ENCODE peak calls at places on chromosomes 3 and 15, in eight cellular contexts. One of them, this sample, is unnamed.

GRCh38 chr15:50685191-50685975 is 1.2 kb downstream of the TRPM7 start:
- DNase-seq in suprapubic skin: no peak
- DNase-seq in transverse colon: no peak
- DNase-seq in stomach: no peak
- DNase-seq in sigmoid colon: no peak
- DNase-seq in A549: no peak
- DNase-seq in ovary: no peak
- DNase-seq in GM12878: no peak
- DNase-seq in this sample: no peak

GRCh38 chr3:172038823-172039222 is 555 bp upstream of the FNDC3B start:
- DNase-seq in suprapubic skin: peak; percentile 71
- DNase-seq in stomach: no peak
- DNase-seq in GM12878: no peak
- DNase-seq in sigmoid colon: peak; percentile 72
- DNase-seq in ovary: no peak
- DNase-seq in A549: no peak
- DNase-seq in transverse colon: no peak
- DNase-seq in this sample: no peak

GRCh38 chr3:160226026-160226739 is 961 bp downstream of the C3orf80 start:
- DNase-seq in GM12878: no peak
- DNase-seq in ovary: no peak
- DNase-seq in A549: no peak
- DNase-seq in stomach: no peak
- DNase-seq in sigmoid colon: peak; percentile 69
- DNase-seq in suprapubic skin: no peak
- DNase-seq in transverse colon: peak; percentile 10
- DNase-seq in this sample: no peak

GRCh38 chr3:56702487-56703315 is 19.6 kb upstream of the TASOR start:
- DNase-seq in transverse colon: peak; percentile 37
- DNase-seq in stomach: peak; percentile 45
- DNase-seq in A549: peak; percentile 24
- DNase-seq in sigmoid colon: no peak
- DNase-seq in GM12878: no peak
- DNase-seq in ovary: no peak
- DNase-seq in suprapubic skin: no peak
- DNase-seq in this sample: no peak

GRCh38 chr15:50066202-50066601 is 52.8 kb downstream of the ATP8B4 start:
- DNase-seq in A549: peak; percentile 18
- DNase-seq in GM12878: no peak
- DNase-seq in suprapubic skin: no peak
- DNase-seq in sigmoid colon: no peak
- DNase-seq in transverse colon: no peak
- DNase-seq in stomach: no peak
- DNase-seq in ovary: no peak
- DNase-seq in this sample: no peak

GRCh38 chr15:59532770-59533379 is 78.7 kb upstream of the GCNT3 start:
- DNase-seq in ovary: no peak
- DNase-seq in stomach: peak; percentile 25
- DNase-seq in A549: peak; percentile 29
- DNase-seq in transverse colon: peak; percentile 50
- DNase-seq in suprapubic skin: no peak
- DNase-seq in GM12878: no peak
- DNase-seq in sigmoid colon: peak; percentile 14
- DNase-seq in this sample: no peak

GRCh38 chr3:144361002-144361401 is 389.4 kb downstream of the DIPK2A start:
- DNase-seq in A549: no peak
- DNase-seq in ovary: no peak
- DNase-seq in sigmoid colon: no peak
- DNase-seq in suprapubic skin: no peak
- DNase-seq in transverse colon: no peak
- DNase-seq in GM12878: no peak
- DNase-seq in stomach: no peak
- DNase-seq in this sample: no peak

GRCh38 chr15:29377141-29377540 is 107.5 kb upstream of the NSMCE3 start:
- DNase-seq in ovary: no peak
- DNase-seq in transverse colon: no peak
- DNase-seq in A549: no peak
- DNase-seq in sigmoid colon: no peak
- DNase-seq in suprapubic skin: no peak
- DNase-seq in stomach: no peak
- DNase-seq in GM12878: no peak
- DNase-seq in this sample: no peak

GRCh38 chr3:170808041-170808440 is 62.0 kb downstream of the RPL22L1 start:
- DNase-seq in stomach: no peak
- DNase-seq in transverse colon: no peak
- DNase-seq in suprapubic skin: no peak
- DNase-seq in sigmoid colon: no peak
- DNase-seq in A549: no peak
- DNase-seq in GM12878: no peak
- DNase-seq in ovary: no peak
- DNase-seq in this sample: no peak

GRCh38 chr3:161296814-161297213 is 74.5 kb downstream of the SPTSSB start:
- DNase-seq in stomach: no peak
- DNase-seq in GM12878: no peak
- DNase-seq in suprapubic skin: no peak
- DNase-seq in A549: no peak
- DNase-seq in transverse colon: no peak
- DNase-seq in sigmoid colon: no peak
- DNase-seq in ovary: no peak
- DNase-seq in this sample: no peak

GRCh38 chr15:57720861-57721260 is 14.3 kb downstream of the POLR2M start:
- DNase-seq in sigmoid colon: no peak
- DNase-seq in suprapubic skin: no peak
- DNase-seq in stomach: no peak
- DNase-seq in transverse colon: no peak
- DNase-seq in ovary: no peak
- DNase-seq in GM12878: no peak
- DNase-seq in A549: no peak
- DNase-seq in this sample: no peak

GRCh38 chr3:97291901-97292300 is 472.7 kb upstream of the ARL6 start:
- DNase-seq in sigmoid colon: no peak
- DNase-seq in stomach: no peak
- DNase-seq in suprapubic skin: no peak
- DNase-seq in A549: no peak
- DNase-seq in transverse colon: no peak
- DNase-seq in ovary: no peak
- DNase-seq in GM12878: no peak
- DNase-seq in this sample: no peak

DNA sequence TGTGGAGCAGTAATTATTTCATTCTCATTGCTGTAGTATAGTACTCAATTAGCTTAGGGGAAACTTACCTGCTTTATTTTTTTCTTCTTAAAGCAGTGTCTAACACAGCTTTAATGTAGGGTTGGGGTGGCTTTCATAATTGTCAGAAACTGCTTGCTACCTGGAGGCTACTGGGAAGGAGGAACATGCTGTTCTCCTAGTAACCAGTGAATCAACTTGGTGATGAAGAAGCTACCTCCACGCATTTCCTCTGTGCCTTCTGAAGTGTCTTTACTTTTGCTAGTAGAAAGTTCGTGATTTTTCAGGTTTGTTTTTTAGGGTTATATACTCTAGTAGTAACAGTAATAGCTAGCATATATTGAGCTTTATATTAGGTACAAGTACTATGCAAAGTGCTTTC is 11.5 kb downstream of the FEM1B start:
- DNase-seq in suprapubic skin: no peak
- DNase-seq in transverse colon: no peak
- DNase-seq in ovary: no peak
- DNase-seq in A549: no peak
- DNase-seq in sigmoid colon: no peak
- DNase-seq in stomach: no peak
- DNase-seq in GM12878: no peak
- DNase-seq in this sample: peak; percentile 2
- H3K4me1 ChIP-seq in suprapubic skin: peaks cover 64% of the 10 kb centered on the region
- H3K4me1 ChIP-seq in transverse colon: peaks cover 8% of the 10 kb centered on the region
- H3K4me1 ChIP-seq in ovary: peaks cover 5% of the 10 kb centered on the region
- H3K4me1 ChIP-seq in A549: peaks cover 9% of the 10 kb centered on the region
- H3K4me1 ChIP-seq in sigmoid colon: peaks cover 89% of the 10 kb centered on the region
- H3K4me1 ChIP-seq in stomach: peaks cover 91% of the 10 kb centered on the region
- H3K4me1 ChIP-seq in GM12878: no peaks in the 10 kb centered on the region
- H3K4me1 ChIP-seq in this sample: no peaks in the 10 kb centered on the region

DNA sequence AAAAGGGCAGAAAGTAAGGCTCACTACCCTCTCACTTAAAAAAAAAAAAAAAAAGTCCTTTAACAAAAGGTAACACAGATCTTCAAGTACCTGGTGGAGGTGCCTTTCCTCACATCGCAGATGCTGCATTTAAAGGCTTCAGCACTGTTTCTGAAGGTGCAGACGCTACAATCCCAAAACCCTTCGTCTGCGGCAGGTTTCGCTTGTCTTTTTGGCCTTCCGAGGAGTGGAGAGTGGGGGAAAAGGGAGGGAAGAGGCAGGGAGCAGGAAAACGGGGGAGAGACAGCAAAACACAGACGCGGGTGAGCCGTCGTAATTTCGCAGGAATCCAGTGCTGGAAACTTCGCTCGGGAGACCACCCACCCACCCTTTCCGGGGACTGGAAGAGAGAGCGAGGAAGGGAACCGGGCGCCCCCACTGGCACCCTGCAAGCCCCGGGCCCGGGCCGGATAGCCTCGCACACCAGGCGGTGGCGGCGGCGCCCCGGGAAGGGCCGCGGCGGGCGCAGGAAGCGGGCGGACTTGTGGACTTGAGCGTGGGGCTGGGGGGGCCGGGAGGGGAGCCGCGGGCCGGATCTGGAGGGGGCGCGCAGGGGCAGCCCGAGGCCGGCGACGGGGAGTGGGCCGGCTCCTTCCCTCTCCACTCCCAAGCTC is 401.7 kb downstream of the SHQ1 start:
- DNase-seq in A549: no peak
- DNase-seq in ovary: no peak
- DNase-seq in transverse colon: no peak
- DNase-seq in stomach: peak; percentile 27
- DNase-seq in GM12878: no peak
- DNase-seq in suprapubic skin: no peak
- DNase-seq in sigmoid colon: no peak
- DNase-seq in this sample: peak; percentile 41
- TF ChIP-seq POLR2A in A549: no peak
- TF ChIP-seq POLR2A in ovary: no peak
- TF ChIP-seq POLR2A in transverse colon: peak; percentile 48
- TF ChIP-seq POLR2A in stomach: no peak
- TF ChIP-seq POLR2A in GM12878: peak; percentile 74
- TF ChIP-seq POLR2A in suprapubic skin: peak; percentile 10
- TF ChIP-seq POLR2A in sigmoid colon: no peak
- TF ChIP-seq POLR2A in this sample: no peak

GRCh38 chr3:114967168-114967567 is 179.9 kb downstream of the ZBTB20 start:
- DNase-seq in A549: no peak
- DNase-seq in suprapubic skin: no peak
- DNase-seq in sigmoid colon: no peak
- DNase-seq in transverse colon: no peak
- DNase-seq in stomach: no peak
- DNase-seq in GM12878: no peak
- DNase-seq in ovary: no peak
- DNase-seq in this sample: no peak
- TF ChIP-seq EP300 in A549: no peak
- TF ChIP-seq EP300 in suprapubic skin: no peak
- TF ChIP-seq EP300 in sigmoid colon: no peak
- TF ChIP-seq EP300 in transverse colon: no peak
- TF ChIP-seq EP300 in stomach: no peak
- TF ChIP-seq EP300 in GM12878: no peak
- TF ChIP-seq EP300 in ovary: no peak
- TF ChIP-seq EP300 in this sample: no peak

GRCh38 chr15:85689729-85690128 is 105.0 kb downstream of the KLHL25 start:
- DNase-seq in sigmoid colon: no peak
- DNase-seq in stomach: peak; percentile 54
- DNase-seq in ovary: peak; percentile 44
- DNase-seq in GM12878: peak; percentile 84
- DNase-seq in A549: no peak
- DNase-seq in transverse colon: peak; percentile 56
- DNase-seq in suprapubic skin: no peak
- DNase-seq in this sample: no peak

GRCh38 chr15:85693277-85693676 is 101.4 kb downstream of the KLHL25 start:
- DNase-seq in transverse colon: no peak
- DNase-seq in ovary: no peak
- DNase-seq in A549: no peak
- DNase-seq in suprapubic skin: no peak
- DNase-seq in stomach: no peak
- DNase-seq in sigmoid colon: no peak
- DNase-seq in GM12878: no peak
- DNase-seq in this sample: no peak

GRCh38 chr15:85692873-85693272 is 101.9 kb downstream of the KLHL25 start:
- DNase-seq in sigmoid colon: no peak
- DNase-seq in transverse colon: peak; percentile 51
- DNase-seq in GM12878: peak; percentile 95
- DNase-seq in ovary: no peak
- DNase-seq in A549: no peak
- DNase-seq in stomach: peak; percentile 35
- DNase-seq in suprapubic skin: no peak
- DNase-seq in this sample: no peak

GRCh38 chr15:85690546-85691226 is 104.0 kb downstream of the KLHL25 start:
- DNase-seq in suprapubic skin: no peak
- DNase-seq in GM12878: peak; percentile 79
- DNase-seq in ovary: no peak
- DNase-seq in stomach: no peak
- DNase-seq in sigmoid colon: no peak
- DNase-seq in transverse colon: no peak
- DNase-seq in A549: no peak
- DNase-seq in this sample: no peak

GRCh38 chr15:85691350-85692240 is 103.1 kb downstream of the KLHL25 start:
- DNase-seq in ovary: no peak
- DNase-seq in suprapubic skin: no peak
- DNase-seq in A549: no peak
- DNase-seq in sigmoid colon: no peak
- DNase-seq in GM12878: peak; percentile 87
- DNase-seq in transverse colon: peak; percentile 63
- DNase-seq in stomach: peak; percentile 35
- DNase-seq in this sample: no peak
- H3K4me1 ChIP-seq in ovary: peaks cover 7% of the 10 kb centered on the region
- H3K4me1 ChIP-seq in suprapubic skin: peaks cover 46% of the 10 kb centered on the region
- H3K4me1 ChIP-seq in A549: no peaks in the 10 kb centered on the region
- H3K4me1 ChIP-seq in sigmoid colon: peaks cover 25% of the 10 kb centered on the region
- H3K4me1 ChIP-seq in GM12878: peaks cover 63% of the 10 kb centered on the region
- H3K4me1 ChIP-seq in transverse colon: peaks cover 6% of the 10 kb centered on the region
- H3K4me1 ChIP-seq in stomach: peaks cover 71% of the 10 kb centered on the region
- H3K4me1 ChIP-seq in this sample: peaks cover 9% of the 10 kb centered on the region

DNA sequence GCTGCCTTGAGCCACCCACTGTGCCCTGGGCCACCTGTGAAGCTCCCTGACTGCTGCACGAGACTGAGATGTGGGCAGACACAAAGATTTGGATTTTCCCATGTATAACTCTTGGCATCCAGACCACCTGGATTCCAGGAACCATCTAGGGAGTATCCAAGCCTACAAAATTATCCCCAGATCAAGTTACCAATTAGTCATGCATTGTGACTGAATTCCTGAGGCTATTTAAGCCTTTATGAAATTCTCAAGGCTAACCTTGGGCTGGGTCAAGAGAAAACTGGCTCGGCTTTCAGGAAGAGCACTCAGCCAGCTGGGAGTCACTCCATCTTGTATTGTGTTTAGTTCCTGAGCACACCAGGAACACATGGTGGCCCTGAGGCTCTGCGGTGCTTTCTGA is 13.3 kb upstream of the ATP13A5 start:
- DNase-seq in suprapubic skin: no peak
- DNase-seq in sigmoid colon: no peak
- DNase-seq in stomach: no peak
- DNase-seq in GM12878: no peak
- DNase-seq in A549: no peak
- DNase-seq in transverse colon: no peak
- DNase-seq in ovary: no peak
- DNase-seq in this sample: no peak
- TF ChIP-seq POLR2A in suprapubic skin: no peak
- TF ChIP-seq POLR2A in sigmoid colon: no peak
- TF ChIP-seq POLR2A in stomach: no peak
- TF ChIP-seq POLR2A in GM12878: no peak
- TF ChIP-seq POLR2A in A549: no peak
- TF ChIP-seq POLR2A in transverse colon: no peak
- TF ChIP-seq POLR2A in ovary: no peak
- TF ChIP-seq POLR2A in this sample: no peak

GRCh38 chr3:46509661-46510187 is 11.9 kb downstream of the RTP3 start:
- DNase-seq in ovary: no peak
- DNase-seq in transverse colon: no peak
- DNase-seq in sigmoid colon: no peak
- DNase-seq in stomach: no peak
- DNase-seq in GM12878: no peak
- DNase-seq in A549: no peak
- DNase-seq in suprapubic skin: no peak
- DNase-seq in this sample: no peak
- TF ChIP-seq EP300 in ovary: no peak
- TF ChIP-seq EP300 in transverse colon: no peak
- TF ChIP-seq EP300 in sigmoid colon: no peak
- TF ChIP-seq EP300 in stomach: no peak
- TF ChIP-seq EP300 in GM12878: no peak
- TF ChIP-seq EP300 in A549: no peak
- TF ChIP-seq EP300 in suprapubic skin: no peak
- TF ChIP-seq EP300 in this sample: no peak